ENCODE peak calls at places on chromosomes 5 and 9, in six cellular contexts. W is amygdala, M is cardiac muscle cell, A is non-pigmented ciliary epithelial cell, T is NCI-H1092, L is hypothalamus. J is an unnamed sample.

GRCh38 chr9:136171009-136171800 is 33.7 kb downstream of the LHX3 start:
- DNase-seq in W (no peak), M (no peak), A (no peak), T (no peak), L (no peak), J (no peak)

GRCh38 chr5:178249191-178249989 is 16.8 kb upstream of the PHYKPL start:
- DNase-seq in W (no peak), M (peak), A (no peak), T (no peak), L (no peak), J (no peak)

GRCh38 chr5:67826296-67826695 is 389.3 kb upstream of the PIK3R1 start:
- DNase-seq in W (no peak), M (no peak), A (no peak), T (no peak), L (no peak), J (no peak)

GRCh38 chr5:137264573-137264972 is 234.6 kb downstream of the SPOCK1 start:
- DNase-seq in W (no peak), M (peak), A (no peak), T (no peak), L (no peak), J (no peak)

GRCh38 chr5:156109317-156110023 is 217.5 kb upstream of the SGCD start:
- DNase-seq in W (no peak), M (no peak), A (no peak), T (no peak), L (no peak), J (no peak)

GRCh38 chr5:112669328-112669963 is 68.2 kb upstream of the APC start:
- DNase-seq in W (no peak), M (no peak), A (no peak), T (no peak), L (no peak), J (no peak)

GRCh38 chr9:132546148-132547051 is 36.0 kb upstream of the BARHL1 start:
- DNase-seq in W (no peak), M (peak), A (no peak), T (peak), L (no peak), J (no peak)

GRCh38 chr9:75907863-75908262 is 17.4 kb downstream of the PCSK5 start:
- DNase-seq in W (no peak), M (no peak), A (no peak), T (no peak), L (no peak), J (no peak)

GRCh38 chr5:51621156-51621555 is 237.9 kb downstream of the ISL1 start:
- DNase-seq in W (no peak), M (no peak), A (no peak), T (no peak), L (no peak), J (no peak)

GRCh38 chr9:121599186-121599871 is 52.1 kb upstream of the DAB2IP start:
- DNase-seq in W (no peak), M (peak), A (no peak), T (no peak), L (no peak), J (peak)

GRCh38 chr5:104045987-104046386 is 483.4 kb upstream of the NUDT12 start:
- DNase-seq in W (no peak), M (no peak), A (no peak), T (no peak), L (no peak), J (no peak)

J was measured in head of caudate nucleus.